ENCODE peak calls at places on chromosomes 5 and 9, in six cellular contexts. C is brain microvascular endothelial cell, X is AG10803, G is fibroblast of lung, P is Calu3, W is epithelial cell of esophagus. R is an unnamed sample.

GRCh38 chr9:82421498-82421897 is 432.9 kb downstream of the SPATA31D1 start:
- DNase-seq in X (no peak), G (no peak), P (no peak), W (no peak), C (no peak), R (no peak)

GRCh38 chr5:176700239-176700847 is 53.1 kb downstream of the TSPAN17 start:
- DNase-seq in P (peak; percentile 29), C (no peak), W (peak; percentile 12), X (no peak), G (no peak), R (no peak)

GRCh38 chr5:6633469-6634326 is 458 bp downstream of the SRD5A1 start:
- DNase-seq in W (peak; percentile 21), C (peak; percentile 6), G (no peak), P (peak; percentile 45), X (no peak), R (peak; percentile 21)

GRCh38 chr5:107195996-107196395 is 474.7 kb downstream of the EFNA5 start:
- DNase-seq in C (no peak), P (no peak), X (no peak), G (no peak), W (no peak), R (no peak)

GRCh38 chr5:135205616-135206349 is 171.8 kb upstream of the PITX1 start:
- DNase-seq in G (peak; percentile 38), P (no peak), C (no peak), W (no peak), X (no peak), R (no peak)

GRCh38 chr9:113462781-113463286 is 693 bp upstream of the RGS3 start:
- DNase-seq in C (no peak), W (no peak), P (no peak), G (no peak), X (peak; percentile 56), R (no peak)

GRCh38 chr9:113258282-113258681 is 17.1 kb downstream of the CDC26 start:
- DNase-seq in C (no peak), G (no peak), P (no peak), X (no peak), W (no peak), R (no peak)

GRCh38 chr5:5178121-5178520 is 38.0 kb downstream of the ADAMTS16 start:
- DNase-seq in W (no peak), C (no peak), X (no peak), P (peak; percentile 8), G (peak; percentile 69), R (no peak)

GRCh38 chr5:10427201-10427600 is 14.5 kb upstream of the ROPN1L start:
- DNase-seq in X (no peak), W (no peak), G (no peak), P (no peak), C (no peak), R (no peak)

GRCh38 chr9:104961238-104961637 is 33.3 kb upstream of the ABCA1 start:
- DNase-seq in G (peak; percentile 58), C (peak; percentile 57), X (no peak), W (peak; percentile 93), P (peak; percentile 10), R (peak; percentile 13)

DNA sequence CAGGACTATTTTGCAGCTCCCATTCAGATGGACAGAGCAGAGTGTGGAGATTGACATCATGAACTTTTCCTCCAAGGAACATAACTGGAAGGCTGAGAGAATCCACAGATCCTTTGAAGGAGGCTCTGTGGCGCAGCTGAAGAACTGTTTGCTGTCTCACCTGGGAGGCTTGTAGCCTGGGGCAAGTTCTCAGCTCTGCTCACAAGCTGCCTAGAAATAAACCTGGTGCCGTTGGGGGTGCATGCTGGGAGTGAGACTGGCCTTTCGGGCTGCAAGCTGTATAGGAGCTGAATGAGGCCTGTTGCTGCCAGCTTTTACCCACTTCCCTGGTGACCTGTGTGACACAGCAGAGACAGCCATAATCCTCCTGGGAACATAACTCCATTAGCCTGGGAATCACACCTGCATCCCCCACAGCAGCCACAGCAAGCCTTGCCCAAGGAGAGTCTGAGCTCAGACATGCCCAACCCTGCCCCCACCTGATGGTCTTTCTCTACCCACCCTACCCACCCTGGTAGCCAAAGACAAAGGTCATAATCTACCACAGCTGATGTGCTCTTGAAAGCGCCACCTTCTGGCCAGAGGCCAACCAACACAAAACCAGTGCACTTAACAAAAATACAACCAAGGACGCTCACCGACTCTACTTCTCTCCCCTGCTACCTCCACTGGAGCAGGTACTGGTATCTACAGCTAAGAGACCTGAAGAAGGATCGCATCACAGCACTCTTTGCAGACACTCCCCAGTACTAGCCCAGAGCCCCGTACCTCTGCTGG is 205.1 kb upstream of the MRPS30 start:
- DNase-seq in W (peak; percentile 15), X (no peak), G (no peak), P (no peak), C (no peak), R (no peak)
- TF ChIP-seq CTCF in W (no peak), X (no peak), G (no peak), P (no peak), C (no peak), R (no peak)

GRCh38 chr5:158752656-158752973 is 347.1 kb downstream of the EBF1 start:
- DNase-seq in G (no peak), W (no peak), P (no peak), C (no peak), X (peak; percentile 66), R (no peak)
- TF ChIP-seq CTCF in G (no peak), W (no peak), P (no peak), C (no peak), X (no peak), R (no peak)

GRCh38 chr9:100485196-100485595 is 12.2 kb downstream of the TMEFF1 start:
- DNase-seq in X (no peak), P (no peak), C (no peak), G (no peak), W (no peak), R (no peak)

GRCh38 chr9:100488171-100488570 is 15.2 kb downstream of the TMEFF1 start:
- DNase-seq in C (no peak), W (no peak), X (no peak), P (no peak), G (no peak), R (no peak)

GRCh38 chr9:100489836-100490235 is 16.9 kb downstream of the TMEFF1 start:
- DNase-seq in X (no peak), G (no peak), P (no peak), W (no peak), C (no peak), R (no peak)

GRCh38 chr9:100486479-100487176 is 13.7 kb downstream of the TMEFF1 start:
- DNase-seq in X (no peak), W (no peak), P (no peak), G (no peak), C (no peak), R (no peak)
- TF ChIP-seq CTCF in X (no peak), W (no peak), P (no peak), G (no peak), C (no peak), R (no peak)

DNA sequence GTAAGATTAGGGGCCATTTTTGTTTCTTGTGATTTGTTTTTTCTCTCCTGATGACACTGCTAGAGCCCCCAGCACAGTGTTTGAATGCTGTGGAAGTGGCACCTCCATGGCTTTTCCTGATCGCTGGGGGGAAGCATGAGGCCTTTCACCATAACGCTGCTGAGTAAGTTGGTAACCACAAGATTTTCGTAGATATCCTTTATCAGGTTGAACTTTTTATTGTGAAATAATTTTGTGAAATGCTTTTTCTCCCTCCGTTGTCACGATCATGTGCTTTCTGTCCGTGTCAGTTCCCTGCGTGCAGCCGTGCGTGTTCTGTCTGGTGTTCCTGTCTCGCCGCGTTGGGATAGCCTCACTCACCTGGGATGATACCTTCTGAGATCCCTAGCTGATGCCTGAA is 59.4 kb downstream of the EHMT1 start:
- DNase-seq in W (no peak), G (no peak), C (no peak), X (no peak), P (no peak), R (no peak)
- TF ChIP-seq CTCF in W (no peak), G (no peak), C (no peak), X (no peak), P (no peak), R (no peak)

DNA sequence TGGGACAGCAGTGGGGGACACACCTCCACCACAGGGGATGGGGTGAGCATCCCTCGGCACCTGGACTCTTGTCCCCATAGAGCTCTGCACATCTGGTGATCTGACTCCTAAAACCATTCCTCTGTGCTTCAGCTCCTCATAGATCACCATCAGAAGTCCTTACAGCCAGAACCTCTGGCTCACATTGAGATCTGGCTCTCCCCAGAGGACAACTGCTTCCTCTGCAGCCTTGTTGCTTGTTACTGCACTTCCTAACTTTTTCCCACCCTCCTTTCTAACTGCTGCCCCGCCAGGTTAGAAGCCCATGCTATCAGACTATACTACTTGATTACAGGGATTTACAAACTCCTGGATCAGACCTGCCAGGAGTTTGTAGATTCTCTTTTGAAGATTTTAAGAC is 64.5 kb downstream of the ARSB start:
- DNase-seq in C (peak; percentile 50), G (peak; percentile 49), P (no peak), X (peak; percentile 51), W (peak; percentile 12), R (peak; percentile 35)
- TF ChIP-seq CTCF in C (peak; percentile 64), G (peak; percentile 70), P (no peak), X (peak; percentile 64), W (peak; percentile 58), R (peak; percentile 42)

GRCh38 chr5:98349990-98350365 is 423.5 kb upstream of the RGMB start:
- DNase-seq in C (no peak), G (no peak), P (no peak), W (no peak), X (no peak), R (no peak)

DNA sequence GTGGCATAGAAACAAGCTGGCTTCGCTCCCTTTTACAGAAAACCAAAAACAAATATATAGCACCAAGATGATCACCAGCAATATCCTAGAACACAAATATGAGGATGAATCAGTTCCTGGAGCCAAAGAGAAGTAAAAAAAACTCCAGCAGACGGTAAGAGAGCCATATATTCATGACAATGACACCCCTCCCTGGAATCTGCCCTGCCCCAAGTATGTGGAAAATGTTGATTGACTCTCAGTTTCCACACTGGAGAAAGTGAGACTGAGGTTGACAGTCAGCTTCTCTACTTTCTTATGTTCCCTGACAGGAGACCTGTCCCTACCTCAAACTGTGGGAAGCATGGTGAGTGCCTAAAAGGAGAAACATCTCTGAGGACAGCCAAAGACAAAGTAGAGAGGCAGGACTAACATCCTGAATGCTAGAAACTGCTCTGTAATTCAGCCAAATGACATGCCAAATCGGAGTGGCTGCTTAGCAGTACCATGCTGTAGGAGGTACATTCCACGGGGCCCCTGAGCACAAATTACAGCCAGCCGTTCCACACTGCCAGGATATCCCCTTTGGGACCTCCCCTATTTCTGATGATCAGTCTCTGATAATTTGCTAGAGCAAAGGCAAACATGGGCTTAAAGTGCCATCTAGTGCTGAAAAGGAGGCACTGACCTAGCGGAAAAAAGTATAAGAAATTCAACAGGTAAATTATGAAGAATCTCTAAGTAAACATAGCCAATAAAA is 424.0 kb upstream of the RGMB start:
- DNase-seq in X (peak; percentile 92), P (no peak), W (peak; percentile 69), C (peak; percentile 88), G (peak; percentile 79), R (peak; percentile 90)
- TF ChIP-seq CTCF in X (peak; percentile 71), P (no peak), W (peak; percentile 57), C (peak; percentile 73), G (peak; percentile 51), R (peak; percentile 96)

R was measured in HFFc6.